ENCODE peak calls at places on chromosome 14, in four cellular contexts. I is A549, R is WTC11, Y is HepG2. U is an unnamed sample.

GRCh38 chr14:31085027-31085426 is 58.8 kb upstream of the STRN3 start:
- DNase-seq in I (no peak), R (no peak), Y (no peak), U (no peak)

GRCh38 chr14:59438148-59438766 is 26.9 kb downstream of the GPR135 start:
- DNase-seq in I (no peak), R (no peak), Y (no peak), U (no peak)

GRCh38 chr14:67524152-67524963 is 8.7 kb upstream of the PLEKHH1 start:
- DNase-seq in I (no peak), R (no peak), Y (no peak), U (peak)

GRCh38 chr14:97978336-97978735 is 1181.2 kb downstream of the VRK1 start:
- DNase-seq in I (peak), R (peak), Y (no peak), U (peak)

GRCh38 chr14:68195126-68195525 is 375.5 kb downstream of the RAD51B start:
- DNase-seq in I (peak), R (no peak), Y (peak), U (no peak)

GRCh38 chr14:105095236-105095805 is 30.1 kb upstream of the GPR132 start:
- DNase-seq in I (no peak), R (no peak), Y (no peak), U (no peak)

GRCh38 chr14:57317248-57317833 is 48.6 kb downstream of the AP5M1 start:
- DNase-seq in I (peak), R (peak), Y (peak), U (peak)

GRCh38 chr14:36785511-36785910 is 123.9 kb downstream of the PAX9 start:
- DNase-seq in I (no peak), R (no peak), Y (no peak), U (no peak)

GRCh38 chr14:77485901-77486678 is 12.5 kb downstream of the ISM2 start:
- DNase-seq in I (peak), R (no peak), Y (no peak), U (no peak)

GRCh38 chr14:64422753-64423152 is 34.6 kb downstream of the MTHFD1 start:
- DNase-seq in I (no peak), R (no peak), Y (no peak), U (no peak)

GRCh38 chr14:69432364-69432763 is 33.9 kb downstream of the SLC39A9 start:
- DNase-seq in I (no peak), R (no peak), Y (no peak), U (no peak)
- TF ChIP-seq NR3C1 in I (no peak), R (no peak), Y (no peak), U (no peak)

GRCh38 chr14:106318700-106319099 is 792.3 kb downstream of the TMEM121 start:
- DNase-seq in I (no peak), R (no peak), Y (no peak), U (peak)
- TF ChIP-seq NR3C1 in I (no peak), R (no peak), Y (no peak), U (no peak)

GRCh38 chr14:61555056-61555838 is 140.1 kb upstream of the HIF1A start:
- DNase-seq in I (no peak), R (no peak), Y (no peak), U (no peak)
- TF ChIP-seq NR3C1 in I (no peak), R (no peak), Y (no peak), U (no peak)

GRCh38 chr14:100092832-100093231 is 27.6 kb downstream of the EVL start:
- DNase-seq in I (no peak), R (no peak), Y (no peak), U (no peak)
- TF ChIP-seq NR3C1 in I (no peak), R (no peak), Y (no peak), U (no peak)

GRCh38 chr14:53956427-53957201 is at the start of gene BMP4:
- DNase-seq in I (peak), R (peak), Y (peak), U (peak)

GRCh38 chr14:53954551-53955233 is 1.9 kb downstream of the BMP4 start:
- DNase-seq in I (peak), R (peak), Y (no peak), U (no peak)

GRCh38 chr14:53953828-53954550 is 2.6 kb downstream of the BMP4 start:
- DNase-seq in I (peak), R (peak), Y (peak), U (no peak)

GRCh38 chr14:53955234-53955556 is 1.4 kb downstream of the BMP4 start:
- DNase-seq in I (no peak), R (no peak), Y (no peak), U (no peak)

GRCh38 chr14:53955671-53956426 is 776 bp downstream of the BMP4 start:
- DNase-seq in I (peak), R (peak), Y (peak), U (no peak)
- TF ChIP-seq NR3C1 in I (no peak), R (no peak), Y (no peak), U (no peak)

GRCh38 chr14:101152855-101153254 is 249.3 kb upstream of the RTL1 start:
- DNase-seq in I (no peak), R (no peak), Y (no peak), U (no peak)

GRCh38 chr14:101150010-101150409 is 246.5 kb upstream of the RTL1 start:
- DNase-seq in I (no peak), R (no peak), Y (no peak), U (no peak)

GRCh38 chr14:101151930-101152310 is 248.4 kb upstream of the RTL1 start:
- DNase-seq in I (no peak), R (no peak), Y (no peak), U (no peak)

GRCh38 chr14:101151226-101151929 is 247.9 kb upstream of the RTL1 start:
- DNase-seq in I (peak), R (no peak), Y (no peak), U (no peak)

GRCh38 chr14:101147848-101148247 is 244.3 kb upstream of the RTL1 start:
- DNase-seq in I (no peak), R (no peak), Y (no peak), U (no peak)
- TF ChIP-seq NR3C1 in I (no peak), R (no peak), Y (no peak), U (no peak)

GRCh38 chr14:95480109-95480886 is 36.2 kb downstream of the SYNE3 start:
- DNase-seq in I (no peak), R (no peak), Y (no peak), U (no peak)
- TF ChIP-seq NR3C1 in I (no peak), R (no peak), Y (no peak), U (no peak)